ENCODE peak calls at places on chromosomes 13 and 19, in four cellular contexts. M is hepatic stellate cell; E is activated CD4-positive, alpha-beta T cell treated with anti-CD3 and anti-CD28 coated beads, Interleukin-2, amount 50 U/mL, for 24 hours; V is A549. J is an unnamed sample.

GRCh38 chr13:79273045-79273444 is 133.0 kb downstream of the RBM26 start:
- DNase-seq in V (no peak), M (no peak), E (no peak), J (no peak)

GRCh38 chr19:33905937-33906577 is 109.4 kb downstream of the KCTD15 start:
- DNase-seq in E (no peak), M (peak; percentile 40), V (peak; percentile 22), J (no peak)

GRCh38 chr19:29540128-29540527 is 14.3 kb downstream of the VSTM2B start:
- DNase-seq in V (no peak), M (no peak), E (no peak), J (no peak)

GRCh38 chr13:26186995-26187394 is 35.1 kb downstream of the RNF6 start:
- DNase-seq in V (no peak), M (no peak), E (no peak), J (no peak)

GRCh38 chr13:110649551-110649950 is 34.2 kb downstream of the NAXD start:
- DNase-seq in M (no peak), V (no peak), E (no peak), J (no peak)

GRCh38 chr13:52085416-52085815 is 43.5 kb downstream of the NEK5 start:
- DNase-seq in V (no peak), M (peak; percentile 30), E (no peak), J (peak; percentile 43)

GRCh38 chr19:51777570-51778460 is 16.8 kb downstream of the FPR2 start:
- DNase-seq in M (peak; percentile 67), E (peak; percentile 28), V (peak; percentile 85), J (peak; percentile 67)

GRCh38 chr19:10773969-10774368 is 56.1 kb downstream of the DNM2 start:
- DNase-seq in E (no peak), V (no peak), M (no peak), J (no peak)

GRCh38 chr13:98481511-98481951 is 95.4 kb downstream of the STK24 start:
- DNase-seq in E (no peak), V (no peak), M (no peak), J (no peak)

J was measured in HFFc6.